ENCODE peak calls at places on chromosome 7, in four cellular contexts. T, Z, L and J are unnamed samples.

GRCh38 chr7:149423441-149423970 is 37.4 kb downstream of the ZNF777 start:
- DNase-seq in Z (no peak), L (no peak), T (no peak), J (no peak)

GRCh38 chr7:42645906-42646305 is 266.0 kb downstream of the C7orf25 start:
- DNase-seq in Z (no peak), L (no peak), T (no peak), J (no peak)

GRCh38 chr7:134552105-134552504 is 3.2 kb downstream of the AKR1B15 start:
- DNase-seq in T (no peak), Z (peak), L (peak), J (no peak)

GRCh38 chr7:34184466-34184865 is 279.1 kb downstream of the BMPER start:
- DNase-seq in Z (no peak), L (peak), T (no peak), J (no peak)

GRCh38 chr7:134311807-134312206 is 4.9 kb downstream of the SLC35B4 start:
- DNase-seq in T (no peak), L (no peak), Z (no peak), J (no peak)

GRCh38 chr7:130566168-130566897 is 74.4 kb downstream of the MEST start:
- DNase-seq in L (peak), Z (no peak), T (no peak), J (no peak)

GRCh38 chr7:115724400-115725056 is 306.0 kb downstream of the TFEC start:
- DNase-seq in Z (no peak), T (no peak), L (no peak), J (no peak)

GRCh38 chr7:44757311-44757710 is 8.7 kb downstream of the ZMIZ2 start:
- DNase-seq in T (no peak), L (no peak), Z (no peak), J (no peak)

GRCh38 chr7:44884553-44885393 is 557 bp downstream of the PURB start:
- DNase-seq in Z (peak), T (peak), L (peak), J (peak)

GRCh38 chr7:29022291-29022988 is 64.3 kb upstream of the TRIL start:
- DNase-seq in T (no peak), L (no peak), Z (no peak), J (no peak)

GRCh38 chr7:50852901-50853300 is 70.2 kb upstream of the GRB10 start:
- DNase-seq in L (no peak), Z (no peak), T (no peak), J (no peak)

GRCh38 chr7:5625938-5626337 is 155.5 kb downstream of the RNF216 start:
- DNase-seq in T (no peak), Z (no peak), L (peak), J (no peak)

GRCh38 chr7:6228865-6229264 is 43.6 kb downstream of the CYTH3 start:
- DNase-seq in Z (no peak), L (peak), T (no peak), J (no peak)

GRCh38 chr7:3157541-3158287 is 114.0 kb upstream of the CARD11 start:
- DNase-seq in Z (no peak), L (no peak), T (no peak), J (no peak)

GRCh38 chr7:124031919-124032318 is 948 bp downstream of the TMEM229A start:
- DNase-seq in T (no peak), Z (no peak), L (no peak), J (no peak)

GRCh38 chr7:131111-132094 is 61.0 kb upstream of the FAM20C start:
- DNase-seq in T (no peak), L (no peak), Z (no peak), J (no peak)

GRCh38 chr7:98341106-98341505 is 59.6 kb downstream of the BRI3 start:
- DNase-seq in Z (no peak), T (no peak), L (peak), J (no peak)

GRCh38 chr7:123936388-123936787 is 11.3 kb downstream of the SPAM1 start:
- DNase-seq in Z (no peak), L (no peak), T (no peak), J (no peak)

GRCh38 chr7:44678096-44678467 is 70.6 kb upstream of the ZMIZ2 start:
- DNase-seq in T (no peak), Z (no peak), L (peak), J (no peak)

GRCh38 chr7:94028768-94029167 is 24.6 kb upstream of the BET1 start:
- DNase-seq in L (peak), T (no peak), Z (no peak), J (no peak)

GRCh38 chr7:155531686-155532085 is 14.7 kb downstream of the CNPY1 start:
- DNase-seq in T (no peak), L (no peak), Z (peak), J (no peak)

GRCh38 chr7:101678713-101679112 is 49.6 kb upstream of the MYL10 start:
- DNase-seq in Z (no peak), L (peak), T (no peak), J (no peak)

GRCh38 chr7:11714676-11715075 is 117.3 kb downstream of the THSD7A start:
- DNase-seq in Z (no peak), T (no peak), L (no peak), J (no peak)

GRCh38 chr7:114720725-114721124 is 201.2 kb upstream of the MDFIC start:
- DNase-seq in Z (no peak), L (no peak), T (no peak), J (no peak)

GRCh38 chr7:131034166-131034881 is 293.4 kb upstream of the MKLN1 start:
- DNase-seq in Z (no peak), L (no peak), T (no peak), J (no peak)

GRCh38 chr7:43799605-43800004 is 41.1 kb downstream of the BLVRA start:
- DNase-seq in L (no peak), T (no peak), Z (no peak), J (no peak)

GRCh38 chr7:29337628-29338116 is 143.1 kb downstream of the CHN2 start:
- DNase-seq in T (no peak), L (no peak), Z (no peak), J (no peak)